ENCODE peak calls at places on chromosome 13, in ten cellular contexts. V, R, O, X, L, H, P, Q, N and T are unnamed samples.

GRCh38 chr13:67283602-67284001 is 53.5 kb upstream of the PCDH9 start:
- DNase-seq in V (no peak), R (no peak), O (no peak), X (no peak), L (no peak), H (no peak), P (no peak), Q (no peak), N (no peak), T (no peak)

GRCh38 chr13:110308377-110309158 is 1.5 kb downstream of the COL4A2 start:
- DNase-seq in V (no peak), R (peak), O (peak), X (peak), L (peak), H (no peak), P (no peak), Q (peak), N (peak), T (no peak)

GRCh38 chr13:72527333-72527732 is 200.1 kb downstream of the MZT1 start:
- DNase-seq in V (no peak), R (no peak), O (no peak), X (no peak), L (no peak), H (no peak), P (no peak), Q (no peak), N (no peak), T (no peak)

GRCh38 chr13:86282450-86282849 is 483.2 kb upstream of the SLITRK6 start:
- DNase-seq in V (no peak), R (no peak), O (no peak), X (no peak), L (no peak), H (no peak), P (no peak), Q (no peak), N (no peak), T (no peak)

GRCh38 chr13:28679628-28680027 is 20.7 kb downstream of the POMP start:
- DNase-seq in V (no peak), R (no peak), O (no peak), X (no peak), L (no peak), H (no peak), P (no peak), Q (no peak), N (no peak), T (no peak)

GRCh38 chr13:35724480-35724879 is 248.0 kb upstream of the MAB21L1 start:
- DNase-seq in V (no peak), R (no peak), O (no peak), X (no peak), L (no peak), H (no peak), P (no peak), Q (no peak), N (peak), T (no peak)

GRCh38 chr13:70747305-70747704 is 639.1 kb upstream of the KLHL1 start:
- DNase-seq in V (no peak), R (no peak), O (no peak), X (no peak), L (peak), H (no peak), P (no peak), Q (no peak), N (no peak), T (no peak)

GRCh38 chr13:42370229-42370628 is 98.3 kb downstream of the AKAP11 start:
- DNase-seq in V (no peak), R (no peak), O (no peak), X (no peak), L (no peak), H (no peak), P (no peak), Q (no peak), N (no peak), T (no peak)

GRCh38 chr13:49371943-49372636 is 71.8 kb downstream of the CAB39L start:
- DNase-seq in V (no peak), R (no peak), O (no peak), X (no peak), L (no peak), H (no peak), P (no peak), Q (no peak), N (no peak), T (no peak)

GRCh38 chr13:79194272-79194671 is 211.8 kb downstream of the RBM26 start:
- DNase-seq in V (no peak), R (no peak), O (no peak), X (no peak), L (no peak), H (no peak), P (peak), Q (no peak), N (no peak), T (no peak)

GRCh38 chr13:40333238-40333637 is 333.2 kb downstream of the FOXO1 start:
- DNase-seq in V (no peak), R (no peak), O (no peak), X (no peak), L (no peak), H (no peak), P (no peak), Q (no peak), N (no peak), T (no peak)

GRCh38 chr13:111262281-111262680 is 58.2 kb upstream of the TEX29 start:
- DNase-seq in V (no peak), R (no peak), O (no peak), X (no peak), L (no peak), H (no peak), P (no peak), Q (no peak), N (no peak), T (no peak)

GRCh38 chr13:22062478-22063205 is 391.8 kb downstream of the FGF9 start:
- DNase-seq in V (no peak), R (no peak), O (no peak), X (no peak), L (no peak), H (no peak), P (no peak), Q (no peak), N (no peak), T (no peak)

GRCh38 chr13:40568246-40568645 is 98.2 kb downstream of the FOXO1 start:
- DNase-seq in V (no peak), R (no peak), O (no peak), X (no peak), L (no peak), H (no peak), P (no peak), Q (no peak), N (no peak), T (no peak)

GRCh38 chr13:93674337-93674755 is 447.7 kb downstream of the GPC6 start:
- DNase-seq in V (no peak), R (no peak), O (no peak), X (no peak), L (no peak), H (no peak), P (no peak), Q (no peak), N (no peak), T (no peak)

GRCh38 chr13:100269837-100270236 is 180.9 kb downstream of the PCCA start:
- DNase-seq in V (peak), R (peak), O (no peak), X (no peak), L (no peak), H (peak), P (peak), Q (peak), N (no peak), T (peak)

GRCh38 chr13:37657134-37657533 is 58.6 kb upstream of the POSTN start:
- DNase-seq in V (no peak), R (no peak), O (no peak), X (no peak), L (no peak), H (no peak), P (no peak), Q (no peak), N (no peak), T (no peak)

GRCh38 chr13:112328936-112329335 is 47.2 kb upstream of the SPACA7 start:
- DNase-seq in V (no peak), R (no peak), O (no peak), X (no peak), L (no peak), H (no peak), P (no peak), Q (no peak), N (no peak), T (no peak)

GRCh38 chr13:99992912-99993311 is 11.3 kb downstream of the ZIC2 start:
- DNase-seq in V (no peak), R (no peak), O (no peak), X (no peak), L (no peak), H (no peak), P (no peak), Q (no peak), N (no peak), T (no peak)

GRCh38 chr13:51999525-51999924 is 11.7 kb downstream of the ATP7B start:
- DNase-seq in V (no peak), R (no peak), O (no peak), X (no peak), L (no peak), H (no peak), P (no peak), Q (peak), N (no peak), T (no peak)

GRCh38 chr13:76455960-76456359 is 430.2 kb downstream of the KCTD12 start:
- DNase-seq in V (no peak), R (no peak), O (no peak), X (no peak), L (no peak), H (no peak), P (no peak), Q (no peak), N (no peak), T (peak)

GRCh38 chr13:99986751-99987150 is 5.2 kb downstream of the ZIC2 start:
- DNase-seq in V (no peak), R (no peak), O (no peak), X (no peak), L (no peak), H (no peak), P (no peak), Q (no peak), N (peak), T (no peak)

GRCh38 chr13:28346136-28346535 is 148.8 kb downstream of the FLT1 start:
- DNase-seq in V (no peak), R (no peak), O (no peak), X (no peak), L (no peak), H (no peak), P (no peak), Q (no peak), N (no peak), T (no peak)

GRCh38 chr13:101698400-101698799 is 245.9 kb downstream of the ITGBL1 start:
- DNase-seq in V (no peak), R (no peak), O (no peak), X (no peak), L (no peak), H (no peak), P (no peak), Q (no peak), N (no peak), T (no peak)

GRCh38 chr13:32031815-32032345 is 306 bp downstream of the FRY start:
- DNase-seq in V (no peak), R (no peak), O (no peak), X (no peak), L (no peak), H (no peak), P (no peak), Q (no peak), N (peak), T (no peak)

GRCh38 chr13:71240906-71241305 is 626.1 kb downstream of the DACH1 start:
- DNase-seq in V (no peak), R (no peak), O (no peak), X (no peak), L (no peak), H (no peak), P (no peak), Q (no peak), N (no peak), T (no peak)

GRCh38 chr13:40186041-40186440 is 480.4 kb downstream of the FOXO1 start:
- DNase-seq in V (no peak), R (no peak), O (no peak), X (no peak), L (peak), H (no peak), P (no peak), Q (no peak), N (no peak), T (no peak)

GRCh38 chr13:106340249-106340648 is 195.2 kb downstream of the EFNB2 start:
- DNase-seq in V (no peak), R (no peak), O (no peak), X (no peak), L (no peak), H (no peak), P (no peak), Q (no peak), N (no peak), T (no peak)

GRCh38 chr13:25752957-25753540 is 298.8 kb downstream of the SHISA2 start:
- DNase-seq in V (no peak), R (peak), O (no peak), X (no peak), L (no peak), H (no peak), P (peak), Q (no peak), N (peak), T (peak)

GRCh38 chr13:105611424-105611823 is 924.0 kb downstream of the EFNB2 start:
- DNase-seq in V (no peak), R (no peak), O (no peak), X (no peak), L (no peak), H (peak), P (no peak), Q (no peak), N (peak), T (no peak)

GRCh38 chr13:20869540-20869939 is 33.0 kb downstream of the XPO4 start:
- DNase-seq in V (no peak), R (no peak), O (no peak), X (no peak), L (no peak), H (no peak), P (no peak), Q (no peak), N (no peak), T (no peak)
- TF ChIP-seq CTCF in V (peak), R (no peak), O (peak), X (no peak), L (no peak), H (no peak), P (no peak), Q (no peak), N (peak), T (no peak)

GRCh38 chr13:65638572-65639168 is 1591.5 kb downstream of the PCDH9 start:
- DNase-seq in V (no peak), R (peak), O (no peak), X (no peak), L (peak), H (peak), P (no peak), Q (no peak), N (peak), T (peak)
- TF ChIP-seq CTCF in V (peak), R (peak), O (peak), X (peak), L (peak), H (peak), P (peak), Q (peak), N (peak), T (peak)

DNA sequence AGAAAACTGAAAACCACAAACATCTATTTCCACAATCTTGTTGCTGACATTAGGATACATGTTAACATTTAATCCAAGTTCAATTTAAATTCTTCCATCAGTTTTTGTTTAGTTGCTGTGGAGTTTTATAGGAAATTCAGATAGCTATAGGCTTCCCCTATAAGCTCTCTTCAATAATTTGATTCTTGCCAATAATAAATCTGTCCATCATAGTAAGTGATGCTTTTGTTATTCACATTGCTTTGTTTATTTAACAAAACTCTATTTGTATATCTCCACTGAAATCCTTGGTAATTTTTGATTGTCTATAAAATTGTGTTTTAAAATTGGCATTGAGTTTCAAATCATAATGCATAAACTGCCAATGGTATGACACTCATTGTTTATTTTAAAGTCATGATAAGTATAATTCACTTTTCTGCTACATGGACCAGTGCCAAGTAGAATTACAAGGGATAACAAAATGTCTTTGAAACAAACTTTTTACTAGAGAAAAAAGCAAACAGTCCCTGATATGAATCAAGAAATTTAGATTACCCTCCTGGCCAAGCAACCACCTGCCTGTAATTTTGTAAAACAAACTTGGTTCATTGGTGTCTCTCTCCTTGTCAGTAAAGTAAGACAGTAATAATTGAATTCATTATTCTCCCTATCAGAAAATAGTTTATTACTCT is 577.3 kb upstream of the GPC6 start:
- DNase-seq in V (no peak), R (no peak), O (no peak), X (no peak), L (no peak), H (no peak), P (no peak), Q (no peak), N (no peak), T (no peak)
- TF ChIP-seq CTCF in V (no peak), R (no peak), O (no peak), X (no peak), L (no peak), H (no peak), P (no peak), Q (no peak), N (no peak), T (no peak)

DNA sequence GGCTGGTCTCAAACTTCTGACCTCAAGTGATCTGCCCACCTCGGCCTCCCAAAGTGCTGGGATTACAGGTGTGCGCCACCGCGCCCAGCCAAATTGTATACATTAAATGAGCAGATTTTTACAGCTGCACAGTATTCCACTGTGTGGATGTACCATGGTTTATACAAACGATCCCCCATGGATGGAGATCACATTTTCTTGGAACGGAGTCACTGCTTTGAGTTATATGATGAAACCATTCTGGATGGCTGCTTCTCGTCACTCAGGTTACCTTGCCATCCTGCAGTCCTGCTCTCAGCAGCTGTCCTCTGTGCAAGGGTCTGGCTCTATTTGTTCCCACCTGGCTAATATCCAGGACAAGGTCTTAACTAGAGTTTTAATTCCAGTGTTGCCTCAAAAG is 39.1 kb upstream of the SLC15A1 start:
- DNase-seq in V (no peak), R (no peak), O (no peak), X (no peak), L (no peak), H (no peak), P (no peak), Q (no peak), N (no peak), T (no peak)
- TF ChIP-seq CTCF in V (no peak), R (no peak), O (no peak), X (no peak), L (no peak), H (no peak), P (no peak), Q (no peak), N (no peak), T (no peak)

GRCh38 chr13:69565334-69565733 is 542.3 kb upstream of the ATXN8OS start:
- DNase-seq in V (no peak), R (no peak), O (no peak), X (peak), L (peak), H (no peak), P (peak), Q (no peak), N (no peak), T (no peak)
- TF ChIP-seq CTCF in V (no peak), R (no peak), O (peak), X (peak), L (peak), H (no peak), P (no peak), Q (no peak), N (no peak), T (no peak)

GRCh38 chr13:33312150-33312908 is 26.8 kb upstream of the STARD13 start:
- DNase-seq in V (no peak), R (no peak), O (no peak), X (no peak), L (no peak), H (no peak), P (no peak), Q (no peak), N (no peak), T (no peak)
- TF ChIP-seq CTCF in V (peak), R (no peak), O (peak), X (no peak), L (no peak), H (peak), P (no peak), Q (peak), N (peak), T (peak)

GRCh38 chr13:103788061-103788652 is 721.9 kb upstream of the SLC10A2 start:
- DNase-seq in V (no peak), R (no peak), O (no peak), X (peak), L (peak), H (no peak), P (no peak), Q (no peak), N (no peak), T (no peak)
- TF ChIP-seq CTCF in V (no peak), R (no peak), O (peak), X (no peak), L (peak), H (no peak), P (no peak), Q (no peak), N (no peak), T (no peak)